ENCODE peak calls at places on chromosomes 6 and 20, in ten cellular contexts. One of them, this sample, is unnamed.

GRCh38 chr6:50815436-50816114 is 3.1 kb upstream of the TFAP2B start:
- DNase-seq in nephron progenitor cell: no peak
- DNase-seq in AG10803: peak; percentile 14
- DNase-seq in IMR-90: peak; percentile 14
- DNase-seq in GM12865: no peak
- DNase-seq in hepatocyte: peak; percentile 19
- DNase-seq in body of pancreas: no peak
- DNase-seq in natural killer cell: no peak
- DNase-seq in lower leg skin: no peak
- DNase-seq in lower lobe of right lung: no peak
- DNase-seq in this sample: no peak

GRCh38 chr6:30061766-30062458 is 847 bp downstream of the POLR1H start:
- DNase-seq in nephron progenitor cell: peak; percentile 8
- DNase-seq in AG10803: peak; percentile 22
- DNase-seq in IMR-90: peak; percentile 17
- DNase-seq in GM12865: peak; percentile 62
- DNase-seq in hepatocyte: peak; percentile 29
- DNase-seq in body of pancreas: peak; percentile 24
- DNase-seq in natural killer cell: no peak
- DNase-seq in lower leg skin: no peak
- DNase-seq in lower lobe of right lung: no peak
- DNase-seq in this sample: no peak

GRCh38 chr20:46708172-46708860 is 1.1 kb upstream of the SLC2A10 start:
- DNase-seq in nephron progenitor cell: no peak
- DNase-seq in AG10803: no peak
- DNase-seq in IMR-90: no peak
- DNase-seq in GM12865: no peak
- DNase-seq in hepatocyte: peak; percentile 70
- DNase-seq in body of pancreas: peak; percentile 81
- DNase-seq in natural killer cell: no peak
- DNase-seq in lower leg skin: peak; percentile 85
- DNase-seq in lower lobe of right lung: no peak
- DNase-seq in this sample: no peak

GRCh38 chr6:31822038-31822821 is 5.3 kb upstream of the HSPA1B start:
- DNase-seq in nephron progenitor cell: peak; percentile 55
- DNase-seq in AG10803: peak; percentile 87
- DNase-seq in IMR-90: peak; percentile 64
- DNase-seq in GM12865: peak; percentile 73
- DNase-seq in hepatocyte: peak; percentile 88
- DNase-seq in body of pancreas: peak; percentile 94
- DNase-seq in natural killer cell: peak; percentile 45
- DNase-seq in lower leg skin: peak; percentile 97
- DNase-seq in lower lobe of right lung: peak; percentile 86
- DNase-seq in this sample: no peak

GRCh38 chr6:138099832-138100231 is 7.4 kb downstream of the PERP start:
- DNase-seq in nephron progenitor cell: no peak
- DNase-seq in AG10803: peak; percentile 86
- DNase-seq in IMR-90: peak; percentile 84
- DNase-seq in GM12865: no peak
- DNase-seq in hepatocyte: peak; percentile 34
- DNase-seq in body of pancreas: no peak
- DNase-seq in natural killer cell: no peak
- DNase-seq in lower leg skin: no peak
- DNase-seq in lower lobe of right lung: no peak
- DNase-seq in this sample: no peak

GRCh38 chr20:8876381-8876780 is 192.5 kb upstream of the PLCB4 start:
- DNase-seq in nephron progenitor cell: no peak
- DNase-seq in AG10803: no peak
- DNase-seq in IMR-90: no peak
- DNase-seq in GM12865: no peak
- DNase-seq in hepatocyte: peak; percentile 24
- DNase-seq in body of pancreas: no peak
- DNase-seq in natural killer cell: no peak
- DNase-seq in lower leg skin: no peak
- DNase-seq in lower lobe of right lung: no peak
- DNase-seq in this sample: no peak

GRCh38 chr6:111861321-111861938 is 11.8 kb downstream of the FYN start:
- DNase-seq in nephron progenitor cell: no peak
- DNase-seq in AG10803: no peak
- DNase-seq in IMR-90: no peak
- DNase-seq in GM12865: no peak
- DNase-seq in hepatocyte: no peak
- DNase-seq in body of pancreas: no peak
- DNase-seq in natural killer cell: no peak
- DNase-seq in lower leg skin: no peak
- DNase-seq in lower lobe of right lung: no peak
- DNase-seq in this sample: no peak

GRCh38 chr6:121652726-121653623 is 217.5 kb downstream of the GJA1 start:
- DNase-seq in nephron progenitor cell: no peak
- DNase-seq in AG10803: peak; percentile 83
- DNase-seq in IMR-90: peak; percentile 91
- DNase-seq in GM12865: no peak
- DNase-seq in hepatocyte: peak; percentile 34
- DNase-seq in body of pancreas: no peak
- DNase-seq in natural killer cell: no peak
- DNase-seq in lower leg skin: no peak
- DNase-seq in lower lobe of right lung: no peak
- DNase-seq in this sample: no peak

GRCh38 chr6:107330190-107330589 is 129.2 kb downstream of the PDSS2 start:
- DNase-seq in nephron progenitor cell: no peak
- DNase-seq in AG10803: no peak
- DNase-seq in IMR-90: no peak
- DNase-seq in GM12865: peak; percentile 88
- DNase-seq in hepatocyte: peak; percentile 20
- DNase-seq in body of pancreas: no peak
- DNase-seq in natural killer cell: no peak
- DNase-seq in lower leg skin: no peak
- DNase-seq in lower lobe of right lung: peak; percentile 49
- DNase-seq in this sample: no peak

GRCh38 chr20:53581444-53582311 is 12.0 kb downstream of the ZNF217 start:
- DNase-seq in nephron progenitor cell: no peak
- DNase-seq in AG10803: no peak
- DNase-seq in IMR-90: no peak
- DNase-seq in GM12865: peak; percentile 81
- DNase-seq in hepatocyte: no peak
- DNase-seq in body of pancreas: no peak
- DNase-seq in natural killer cell: no peak
- DNase-seq in lower leg skin: peak; percentile 86
- DNase-seq in lower lobe of right lung: peak; percentile 39
- DNase-seq in this sample: no peak

GRCh38 chr6:41446132-41446531 is 100.0 kb upstream of the FOXP4 start:
- DNase-seq in nephron progenitor cell: no peak
- DNase-seq in AG10803: no peak
- DNase-seq in IMR-90: no peak
- DNase-seq in GM12865: no peak
- DNase-seq in hepatocyte: no peak
- DNase-seq in body of pancreas: no peak
- DNase-seq in natural killer cell: no peak
- DNase-seq in lower leg skin: no peak
- DNase-seq in lower lobe of right lung: no peak
- DNase-seq in this sample: no peak

GRCh38 chr6:85752602-85753001 is 109.9 kb upstream of the SYNCRIP start:
- DNase-seq in nephron progenitor cell: no peak
- DNase-seq in AG10803: no peak
- DNase-seq in IMR-90: no peak
- DNase-seq in GM12865: no peak
- DNase-seq in hepatocyte: no peak
- DNase-seq in body of pancreas: no peak
- DNase-seq in natural killer cell: no peak
- DNase-seq in lower leg skin: no peak
- DNase-seq in lower lobe of right lung: no peak
- DNase-seq in this sample: no peak

GRCh38 chr6:108027594-108027993 is 46.9 kb downstream of the OSTM1 start:
- DNase-seq in nephron progenitor cell: no peak
- DNase-seq in AG10803: peak; percentile 4
- DNase-seq in IMR-90: peak; percentile 9
- DNase-seq in GM12865: no peak
- DNase-seq in hepatocyte: no peak
- DNase-seq in body of pancreas: peak; percentile 63
- DNase-seq in natural killer cell: no peak
- DNase-seq in lower leg skin: no peak
- DNase-seq in lower lobe of right lung: no peak
- DNase-seq in this sample: no peak

GRCh38 chr6:45488884-45489283 is 111.2 kb upstream of the SUPT3H start:
- DNase-seq in nephron progenitor cell: no peak
- DNase-seq in AG10803: no peak
- DNase-seq in IMR-90: no peak
- DNase-seq in GM12865: no peak
- DNase-seq in hepatocyte: no peak
- DNase-seq in body of pancreas: no peak
- DNase-seq in natural killer cell: no peak
- DNase-seq in lower leg skin: no peak
- DNase-seq in lower lobe of right lung: no peak
- DNase-seq in this sample: no peak

GRCh38 chr6:33583591-33584155 is 3.6 kb upstream of the BAK1 start:
- DNase-seq in nephron progenitor cell: peak; percentile 47
- DNase-seq in AG10803: no peak
- DNase-seq in IMR-90: no peak
- DNase-seq in GM12865: no peak
- DNase-seq in hepatocyte: no peak
- DNase-seq in body of pancreas: no peak
- DNase-seq in natural killer cell: no peak
- DNase-seq in lower leg skin: no peak
- DNase-seq in lower lobe of right lung: no peak
- DNase-seq in this sample: no peak

GRCh38 chr20:5636841-5637240 is 113.4 kb upstream of the SHLD1 start:
- DNase-seq in nephron progenitor cell: no peak
- DNase-seq in AG10803: no peak
- DNase-seq in IMR-90: no peak
- DNase-seq in GM12865: no peak
- DNase-seq in hepatocyte: no peak
- DNase-seq in body of pancreas: no peak
- DNase-seq in natural killer cell: no peak
- DNase-seq in lower leg skin: no peak
- DNase-seq in lower lobe of right lung: no peak
- DNase-seq in this sample: no peak

GRCh38 chr20:45933231-45934045 is 1.0 kb upstream of the PCIF1 start:
- DNase-seq in nephron progenitor cell: peak; percentile 64
- DNase-seq in AG10803: peak; percentile 70
- DNase-seq in IMR-90: peak; percentile 73
- DNase-seq in GM12865: peak; percentile 87
- DNase-seq in hepatocyte: peak; percentile 89
- DNase-seq in body of pancreas: peak; percentile 81
- DNase-seq in natural killer cell: peak; percentile 46
- DNase-seq in lower leg skin: peak; percentile 94
- DNase-seq in lower lobe of right lung: peak; percentile 77
- DNase-seq in this sample: peak; percentile 44

GRCh38 chr20:49781676-49782075 is 31.0 kb upstream of the SLC9A8 start:
- DNase-seq in nephron progenitor cell: no peak
- DNase-seq in AG10803: no peak
- DNase-seq in IMR-90: no peak
- DNase-seq in GM12865: no peak
- DNase-seq in hepatocyte: no peak
- DNase-seq in body of pancreas: no peak
- DNase-seq in natural killer cell: no peak
- DNase-seq in lower leg skin: no peak
- DNase-seq in lower lobe of right lung: no peak
- DNase-seq in this sample: no peak
- TF ChIP-seq CTCF in nephron progenitor cell: no peak
- TF ChIP-seq CTCF in AG10803: no peak
- TF ChIP-seq CTCF in IMR-90: no peak
- TF ChIP-seq CTCF in GM12865: no peak
- TF ChIP-seq CTCF in hepatocyte: no peak
- TF ChIP-seq CTCF in body of pancreas: no peak
- TF ChIP-seq CTCF in natural killer cell: no peak
- TF ChIP-seq CTCF in lower leg skin: no peak
- TF ChIP-seq CTCF in lower lobe of right lung: no peak
- TF ChIP-seq CTCF in this sample: no peak

DNA sequence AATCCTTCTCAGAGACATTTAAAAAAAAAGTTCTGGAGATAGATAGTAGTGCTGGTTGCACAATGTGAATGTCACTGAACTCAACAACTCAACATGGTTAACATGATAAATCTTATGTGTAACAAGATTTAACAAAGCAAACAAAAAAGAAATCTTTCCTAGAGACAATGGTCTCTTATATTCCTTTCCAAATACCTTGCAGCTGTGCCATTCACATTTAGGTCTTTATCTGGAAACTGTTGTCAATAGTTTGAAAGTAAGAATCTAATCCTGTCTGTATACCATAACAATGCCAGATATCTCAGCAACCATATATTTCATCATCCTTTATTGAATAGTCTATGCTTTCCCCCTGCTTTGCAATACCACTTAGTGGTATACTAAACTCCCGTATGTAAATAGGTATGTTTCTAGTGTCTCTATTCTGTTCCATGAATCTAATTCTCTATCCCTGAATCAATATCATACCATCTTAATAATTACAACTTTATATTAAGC is 2.1 kb downstream of the SERAC1 start:
- DNase-seq in nephron progenitor cell: no peak
- DNase-seq in AG10803: no peak
- DNase-seq in IMR-90: no peak
- DNase-seq in GM12865: no peak
- DNase-seq in hepatocyte: no peak
- DNase-seq in body of pancreas: no peak
- DNase-seq in natural killer cell: no peak
- DNase-seq in lower leg skin: no peak
- DNase-seq in lower lobe of right lung: no peak
- DNase-seq in this sample: no peak
- TF ChIP-seq CTCF in nephron progenitor cell: no peak
- TF ChIP-seq CTCF in AG10803: no peak
- TF ChIP-seq CTCF in IMR-90: no peak
- TF ChIP-seq CTCF in GM12865: no peak
- TF ChIP-seq CTCF in hepatocyte: no peak
- TF ChIP-seq CTCF in body of pancreas: no peak
- TF ChIP-seq CTCF in natural killer cell: no peak
- TF ChIP-seq CTCF in lower leg skin: no peak
- TF ChIP-seq CTCF in lower lobe of right lung: no peak
- TF ChIP-seq CTCF in this sample: no peak

GRCh38 chr20:59159091-59159821 is 4.4 kb upstream of the ZNF831 start:
- DNase-seq in nephron progenitor cell: no peak
- DNase-seq in AG10803: no peak
- DNase-seq in IMR-90: no peak
- DNase-seq in GM12865: no peak
- DNase-seq in hepatocyte: no peak
- DNase-seq in body of pancreas: no peak
- DNase-seq in natural killer cell: peak; percentile 75
- DNase-seq in lower leg skin: peak; percentile 82
- DNase-seq in lower lobe of right lung: no peak
- DNase-seq in this sample: no peak
- TF ChIP-seq CTCF in nephron progenitor cell: no peak
- TF ChIP-seq CTCF in AG10803: no peak
- TF ChIP-seq CTCF in IMR-90: no peak
- TF ChIP-seq CTCF in GM12865: no peak
- TF ChIP-seq CTCF in hepatocyte: no peak
- TF ChIP-seq CTCF in body of pancreas: no peak
- TF ChIP-seq CTCF in natural killer cell: no peak
- TF ChIP-seq CTCF in lower leg skin: no peak
- TF ChIP-seq CTCF in lower lobe of right lung: no peak
- TF ChIP-seq CTCF in this sample: no peak

DNA sequence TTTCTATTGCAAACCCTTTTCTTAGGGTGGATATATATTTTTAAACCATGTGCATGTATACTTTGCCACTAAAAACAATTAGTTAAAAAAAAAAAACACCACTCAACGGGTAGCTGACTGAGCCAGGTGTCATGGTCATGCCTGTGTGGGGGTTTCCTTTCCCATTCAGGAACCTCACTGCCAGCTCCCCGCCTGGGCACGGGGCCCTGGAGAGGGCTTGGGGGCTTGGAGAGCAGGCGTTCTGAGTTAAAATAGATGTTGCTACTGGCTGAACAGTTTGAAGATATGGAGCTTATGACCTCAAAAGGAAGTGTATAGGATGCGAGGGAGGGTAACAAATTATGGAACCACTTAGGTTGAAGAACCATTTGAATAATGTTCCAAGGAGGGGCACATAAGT is 9.8 kb downstream of the STX16 start:
- DNase-seq in nephron progenitor cell: no peak
- DNase-seq in AG10803: no peak
- DNase-seq in IMR-90: no peak
- DNase-seq in GM12865: no peak
- DNase-seq in hepatocyte: no peak
- DNase-seq in body of pancreas: no peak
- DNase-seq in natural killer cell: no peak
- DNase-seq in lower leg skin: no peak
- DNase-seq in lower lobe of right lung: no peak
- DNase-seq in this sample: no peak
- TF ChIP-seq CTCF in nephron progenitor cell: no peak
- TF ChIP-seq CTCF in AG10803: no peak
- TF ChIP-seq CTCF in IMR-90: no peak
- TF ChIP-seq CTCF in GM12865: no peak
- TF ChIP-seq CTCF in hepatocyte: no peak
- TF ChIP-seq CTCF in body of pancreas: no peak
- TF ChIP-seq CTCF in natural killer cell: no peak
- TF ChIP-seq CTCF in lower leg skin: no peak
- TF ChIP-seq CTCF in lower lobe of right lung: no peak
- TF ChIP-seq CTCF in this sample: no peak

This sample was measured in activated B cell treated with CpG ODN at 0.5 μM for 24 hours.